ENCODE peak calls at places on chromosomes 2 and 18, in six cellular contexts. One of them, this sample, is unnamed.

GRCh38 chr18:24051256-24051947 is 36.8 kb downstream of the TTC39C start:
- DNase-seq in CD4-positive, alpha-beta memory T cell: no peak
- DNase-seq in Calu3: no peak
- DNase-seq in thyroid gland: no peak
- DNase-seq in kidney glomerular epithelial cell: no peak
- DNase-seq in IMR-90: peak; percentile 77
- DNase-seq in this sample: no peak

GRCh38 chr2:62309465-62310091 is 113.7 kb downstream of the B3GNT2 start:
- DNase-seq in CD4-positive, alpha-beta memory T cell: no peak
- DNase-seq in Calu3: no peak
- DNase-seq in thyroid gland: no peak
- DNase-seq in kidney glomerular epithelial cell: no peak
- DNase-seq in IMR-90: no peak
- DNase-seq in this sample: no peak

GRCh38 chr2:20501974-20502373 is 55.1 kb downstream of the RHOB start:
- DNase-seq in CD4-positive, alpha-beta memory T cell: no peak
- DNase-seq in Calu3: no peak
- DNase-seq in thyroid gland: no peak
- DNase-seq in kidney glomerular epithelial cell: no peak
- DNase-seq in IMR-90: peak; percentile 100
- DNase-seq in this sample: no peak

GRCh38 chr2:127681288-127681771 is 6.0 kb upstream of the LIMS2 start:
- DNase-seq in CD4-positive, alpha-beta memory T cell: no peak
- DNase-seq in Calu3: no peak
- DNase-seq in thyroid gland: no peak
- DNase-seq in kidney glomerular epithelial cell: no peak
- DNase-seq in IMR-90: no peak
- DNase-seq in this sample: no peak

GRCh38 chr2:223669453-223670225 is 67.5 kb upstream of the SCG2 start:
- DNase-seq in CD4-positive, alpha-beta memory T cell: no peak
- DNase-seq in Calu3: no peak
- DNase-seq in thyroid gland: no peak
- DNase-seq in kidney glomerular epithelial cell: no peak
- DNase-seq in IMR-90: peak; percentile 60
- DNase-seq in this sample: no peak

GRCh38 chr18:33647365-33647764 is 69.3 kb downstream of the ASXL3 start:
- DNase-seq in CD4-positive, alpha-beta memory T cell: no peak
- DNase-seq in Calu3: no peak
- DNase-seq in thyroid gland: no peak
- DNase-seq in kidney glomerular epithelial cell: no peak
- DNase-seq in IMR-90: no peak
- DNase-seq in this sample: no peak

GRCh38 chr2:172285010-172285621 is 142.3 kb upstream of the ITGA6 start:
- DNase-seq in CD4-positive, alpha-beta memory T cell: no peak
- DNase-seq in Calu3: no peak
- DNase-seq in thyroid gland: no peak
- DNase-seq in kidney glomerular epithelial cell: peak; percentile 0
- DNase-seq in IMR-90: peak; percentile 78
- DNase-seq in this sample: no peak

GRCh38 chr2:67322361-67323001 is 74.7 kb upstream of the ETAA1 start:
- DNase-seq in CD4-positive, alpha-beta memory T cell: no peak
- DNase-seq in Calu3: peak; percentile 73
- DNase-seq in thyroid gland: peak; percentile 37
- DNase-seq in kidney glomerular epithelial cell: peak; percentile 10
- DNase-seq in IMR-90: peak; percentile 76
- DNase-seq in this sample: peak; percentile 83

GRCh38 chr2:144370937-144371584 is 148.9 kb downstream of the ZEB2 start:
- DNase-seq in CD4-positive, alpha-beta memory T cell: no peak
- DNase-seq in Calu3: no peak
- DNase-seq in thyroid gland: no peak
- DNase-seq in kidney glomerular epithelial cell: no peak
- DNase-seq in IMR-90: peak; percentile 77
- DNase-seq in this sample: no peak

GRCh38 chr2:158546412-158547144 is 89.8 kb downstream of the PKP4 start:
- DNase-seq in CD4-positive, alpha-beta memory T cell: no peak
- DNase-seq in Calu3: no peak
- DNase-seq in thyroid gland: no peak
- DNase-seq in kidney glomerular epithelial cell: no peak
- DNase-seq in IMR-90: no peak
- DNase-seq in this sample: no peak

GRCh38 chr18:79609841-79610281 is 69.7 kb upstream of the CTDP1 start:
- DNase-seq in CD4-positive, alpha-beta memory T cell: no peak
- DNase-seq in Calu3: no peak
- DNase-seq in thyroid gland: no peak
- DNase-seq in kidney glomerular epithelial cell: no peak
- DNase-seq in IMR-90: no peak
- DNase-seq in this sample: no peak

GRCh38 chr2:74876081-74876886 is 42.4 kb downstream of the HK2 start:
- DNase-seq in CD4-positive, alpha-beta memory T cell: peak; percentile 66
- DNase-seq in Calu3: peak; percentile 51
- DNase-seq in thyroid gland: peak; percentile 11
- DNase-seq in kidney glomerular epithelial cell: peak; percentile 47
- DNase-seq in IMR-90: peak; percentile 46
- DNase-seq in this sample: peak; percentile 33

GRCh38 chr2:11811036-11811654 is 64.7 kb downstream of the LPIN1 start:
- DNase-seq in CD4-positive, alpha-beta memory T cell: no peak
- DNase-seq in Calu3: no peak
- DNase-seq in thyroid gland: no peak
- DNase-seq in kidney glomerular epithelial cell: no peak
- DNase-seq in IMR-90: no peak
- DNase-seq in this sample: no peak

GRCh38 chr2:15311201-15311882 is 249.8 kb downstream of the NBAS start:
- DNase-seq in CD4-positive, alpha-beta memory T cell: no peak
- DNase-seq in Calu3: no peak
- DNase-seq in thyroid gland: no peak
- DNase-seq in kidney glomerular epithelial cell: no peak
- DNase-seq in IMR-90: no peak
- DNase-seq in this sample: no peak

GRCh38 chr2:64825831-64826496 is 163.2 kb upstream of the SLC1A4 start:
- DNase-seq in CD4-positive, alpha-beta memory T cell: no peak
- DNase-seq in Calu3: no peak
- DNase-seq in thyroid gland: no peak
- DNase-seq in kidney glomerular epithelial cell: no peak
- DNase-seq in IMR-90: peak; percentile 22
- DNase-seq in this sample: no peak

GRCh38 chr2:112869258-112869842 is 32.8 kb upstream of the IL1B start:
- DNase-seq in CD4-positive, alpha-beta memory T cell: no peak
- DNase-seq in Calu3: peak; percentile 96
- DNase-seq in thyroid gland: peak; percentile 44
- DNase-seq in kidney glomerular epithelial cell: peak; percentile 33
- DNase-seq in IMR-90: peak; percentile 43
- DNase-seq in this sample: peak; percentile 76

GRCh38 chr18:3803350-3803749 is 353.4 kb downstream of the TGIF1 start:
- DNase-seq in CD4-positive, alpha-beta memory T cell: no peak
- DNase-seq in Calu3: no peak
- DNase-seq in thyroid gland: no peak
- DNase-seq in kidney glomerular epithelial cell: no peak
- DNase-seq in IMR-90: no peak
- DNase-seq in this sample: no peak

GRCh38 chr2:239287461-239287860 is 113.4 kb downstream of the HDAC4 start:
- DNase-seq in CD4-positive, alpha-beta memory T cell: no peak
- DNase-seq in Calu3: no peak
- DNase-seq in thyroid gland: no peak
- DNase-seq in kidney glomerular epithelial cell: no peak
- DNase-seq in IMR-90: peak; percentile 60
- DNase-seq in this sample: no peak

GRCh38 chr2:234996467-234997270 is 44.9 kb downstream of the SH3BP4 start:
- DNase-seq in CD4-positive, alpha-beta memory T cell: no peak
- DNase-seq in Calu3: peak; percentile 63
- DNase-seq in thyroid gland: no peak
- DNase-seq in kidney glomerular epithelial cell: peak; percentile 91
- DNase-seq in IMR-90: peak; percentile 79
- DNase-seq in this sample: no peak

GRCh38 chr2:233089851-233090250 is 29.7 kb downstream of the INPP5D start:
- DNase-seq in CD4-positive, alpha-beta memory T cell: no peak
- DNase-seq in Calu3: no peak
- DNase-seq in thyroid gland: no peak
- DNase-seq in kidney glomerular epithelial cell: no peak
- DNase-seq in IMR-90: no peak
- DNase-seq in this sample: no peak

GRCh38 chr2:64937341-64938230 is 51.6 kb upstream of the SLC1A4 start:
- DNase-seq in CD4-positive, alpha-beta memory T cell: no peak
- DNase-seq in Calu3: no peak
- DNase-seq in thyroid gland: no peak
- DNase-seq in kidney glomerular epithelial cell: no peak
- DNase-seq in IMR-90: no peak
- DNase-seq in this sample: no peak

GRCh38 chr2:217538719-217539118 is 464.1 kb downstream of the TNS1 start:
- DNase-seq in CD4-positive, alpha-beta memory T cell: no peak
- DNase-seq in Calu3: no peak
- DNase-seq in thyroid gland: peak; percentile 38
- DNase-seq in kidney glomerular epithelial cell: peak; percentile 92
- DNase-seq in IMR-90: no peak
- DNase-seq in this sample: no peak

GRCh38 chr2:26279886-26280285 is 35.1 kb downstream of the HADHB start:
- DNase-seq in CD4-positive, alpha-beta memory T cell: no peak
- DNase-seq in Calu3: no peak
- DNase-seq in thyroid gland: no peak
- DNase-seq in kidney glomerular epithelial cell: no peak
- DNase-seq in IMR-90: no peak
- DNase-seq in this sample: no peak

GRCh38 chr2:172667926-172668325 is 67.7 kb upstream of the RAPGEF4 start:
- DNase-seq in CD4-positive, alpha-beta memory T cell: no peak
- DNase-seq in Calu3: no peak
- DNase-seq in thyroid gland: no peak
- DNase-seq in kidney glomerular epithelial cell: peak; percentile 19
- DNase-seq in IMR-90: peak; percentile 66
- DNase-seq in this sample: no peak

GRCh38 chr2:238239552-238239871 is 326 bp downstream of the HES6 start:
- DNase-seq in CD4-positive, alpha-beta memory T cell: no peak
- DNase-seq in Calu3: peak; percentile 30
- DNase-seq in thyroid gland: peak; percentile 15
- DNase-seq in kidney glomerular epithelial cell: no peak
- DNase-seq in IMR-90: no peak
- DNase-seq in this sample: peak; percentile 42

GRCh38 chr2:195535911-195536522 is 121.0 kb upstream of the SLC39A10 start:
- DNase-seq in CD4-positive, alpha-beta memory T cell: peak; percentile 81
- DNase-seq in Calu3: no peak
- DNase-seq in thyroid gland: no peak
- DNase-seq in kidney glomerular epithelial cell: no peak
- DNase-seq in IMR-90: no peak
- DNase-seq in this sample: no peak

GRCh38 chr18:8416212-8417019 is 192.8 kb upstream of the RAB12 start:
- DNase-seq in CD4-positive, alpha-beta memory T cell: no peak
- DNase-seq in Calu3: peak; percentile 8
- DNase-seq in thyroid gland: no peak
- DNase-seq in kidney glomerular epithelial cell: no peak
- DNase-seq in IMR-90: peak; percentile 4
- DNase-seq in this sample: no peak

GRCh38 chr2:228917195-228917594 is 353.9 kb downstream of the PID1 start:
- DNase-seq in CD4-positive, alpha-beta memory T cell: no peak
- DNase-seq in Calu3: no peak
- DNase-seq in thyroid gland: no peak
- DNase-seq in kidney glomerular epithelial cell: no peak
- DNase-seq in IMR-90: peak; percentile 41
- DNase-seq in this sample: no peak

GRCh38 chr18:33146009-33146408 is 294.5 kb downstream of the CCDC178 start:
- DNase-seq in CD4-positive, alpha-beta memory T cell: no peak
- DNase-seq in Calu3: no peak
- DNase-seq in thyroid gland: no peak
- DNase-seq in kidney glomerular epithelial cell: no peak
- DNase-seq in IMR-90: no peak
- DNase-seq in this sample: no peak

GRCh38 chr2:1585635-1586034 is 158.7 kb downstream of the PXDN start:
- DNase-seq in CD4-positive, alpha-beta memory T cell: no peak
- DNase-seq in Calu3: no peak
- DNase-seq in thyroid gland: no peak
- DNase-seq in kidney glomerular epithelial cell: no peak
- DNase-seq in IMR-90: no peak
- DNase-seq in this sample: no peak

GRCh38 chr2:220491633-220492032 is 864.2 kb downstream of the SLC4A3 start:
- DNase-seq in CD4-positive, alpha-beta memory T cell: no peak
- DNase-seq in Calu3: no peak
- DNase-seq in thyroid gland: no peak
- DNase-seq in kidney glomerular epithelial cell: no peak
- DNase-seq in IMR-90: no peak
- DNase-seq in this sample: no peak

GRCh38 chr18:74541703-74542555 is 7.6 kb downstream of the CNDP1 start:
- DNase-seq in CD4-positive, alpha-beta memory T cell: no peak
- DNase-seq in Calu3: peak; percentile 65
- DNase-seq in thyroid gland: no peak
- DNase-seq in kidney glomerular epithelial cell: no peak
- DNase-seq in IMR-90: no peak
- DNase-seq in this sample: peak; percentile 76

GRCh38 chr2:127254386-127254981 is 34.4 kb upstream of the CYP27C1 start:
- DNase-seq in CD4-positive, alpha-beta memory T cell: no peak
- DNase-seq in Calu3: peak; percentile 45
- DNase-seq in thyroid gland: no peak
- DNase-seq in kidney glomerular epithelial cell: no peak
- DNase-seq in IMR-90: peak; percentile 10
- DNase-seq in this sample: no peak

GRCh38 chr2:202147775-202148174 is 74.7 kb downstream of the KIAA2012 start:
- DNase-seq in CD4-positive, alpha-beta memory T cell: no peak
- DNase-seq in Calu3: no peak
- DNase-seq in thyroid gland: no peak
- DNase-seq in kidney glomerular epithelial cell: no peak
- DNase-seq in IMR-90: peak; percentile 55
- DNase-seq in this sample: no peak

GRCh38 chr2:235493775-235494715 is at the start of gene AGAP1:
- DNase-seq in CD4-positive, alpha-beta memory T cell: no peak
- DNase-seq in Calu3: peak; percentile 95
- DNase-seq in thyroid gland: peak; percentile 91
- DNase-seq in kidney glomerular epithelial cell: peak; percentile 78
- DNase-seq in IMR-90: peak; percentile 80
- DNase-seq in this sample: peak; percentile 95

GRCh38 chr18:60675801-60676200 is 303.2 kb upstream of the MC4R start:
- DNase-seq in CD4-positive, alpha-beta memory T cell: no peak
- DNase-seq in Calu3: no peak
- DNase-seq in thyroid gland: no peak
- DNase-seq in kidney glomerular epithelial cell: no peak
- DNase-seq in IMR-90: no peak
- DNase-seq in this sample: peak; percentile 61